ENCODE peak calls at places on chromosomes 5 and 9, in four cellular contexts. J, N, V and D are unnamed samples.

GRCh38 chr9:114958021-114958846 is 27.8 kb upstream of the TNFSF8 start:
- DNase-seq in V (no peak), J (no peak), N (no peak), D (no peak)

GRCh38 chr9:133433351-133433843 is 11.2 kb downstream of the ADAMTS13 start:
- DNase-seq in V (no peak), N (no peak), J (no peak), D (no peak)

GRCh38 chr5:167920589-167920988 is 370.9 kb upstream of the WWC1 start:
- DNase-seq in N (peak), J (no peak), V (no peak), D (no peak)

GRCh38 chr5:170327802-170328201 is 30.2 kb upstream of the LCP2 start:
- DNase-seq in J (no peak), V (no peak), N (peak), D (no peak)

GRCh38 chr5:3738909-3739308 is 143.3 kb downstream of the IRX1 start:
- DNase-seq in N (no peak), J (no peak), V (no peak), D (no peak)

GRCh38 chr9:137217276-137218211 is 4.5 kb downstream of the RNF208 start:
- DNase-seq in J (peak), V (no peak), N (peak), D (peak)

GRCh38 chr5:97004423-97005060 is 68.7 kb downstream of the LNPEP start:
- DNase-seq in V (no peak), N (peak), J (no peak), D (no peak)

GRCh38 chr5:75040973-75041372 is 11.4 kb downstream of the GCNT4 start:
- DNase-seq in V (no peak), N (no peak), J (no peak), D (no peak)

GRCh38 chr5:143011621-143012020 is 241.4 kb downstream of the ARHGAP26 start:
- DNase-seq in V (no peak), N (peak), J (no peak), D (peak)

GRCh38 chr9:138116521-138116920 is 238.9 kb downstream of the CACNA1B start:
- DNase-seq in N (no peak), V (no peak), J (no peak), D (no peak)

GRCh38 chr5:175464414-175465233 is 13.7 kb upstream of the SFXN1 start:
- DNase-seq in J (peak), N (peak), V (peak), D (peak)

GRCh38 chr5:172860520-172861443 is 26.7 kb downstream of the ERGIC1 start:
- DNase-seq in J (no peak), V (no peak), N (no peak), D (no peak)

GRCh38 chr9:33814816-33815215 is 2.1 kb upstream of the UBE2R2 start:
- DNase-seq in J (no peak), V (no peak), N (peak), D (no peak)

GRCh38 chr9:131841765-131842318 is 102.0 kb upstream of the RAPGEF1 start:
- DNase-seq in V (no peak), N (no peak), J (no peak), D (no peak)

GRCh38 chr5:65247594-65247993 is 234.1 kb downstream of the ADAMTS6 start:
- DNase-seq in J (no peak), V (no peak), N (no peak), D (no peak)

GRCh38 chr9:111179577-111179976 is 141.3 kb upstream of the LPAR1 start:
- DNase-seq in N (no peak), J (no peak), V (no peak), D (no peak)

GRCh38 chr5:173148354-173148753 is 4.0 kb downstream of the BNIP1 start:
- DNase-seq in J (no peak), N (no peak), V (no peak), D (no peak)

GRCh38 chr5:147482426-147483196 is 27.3 kb downstream of the DPYSL3 start:
- DNase-seq in V (no peak), N (peak), J (peak), D (peak)

GRCh38 chr9:20114974-20115373 is 326.1 kb upstream of the SLC24A2 start:
- DNase-seq in J (no peak), N (no peak), V (no peak), D (no peak)

GRCh38 chr5:169012471-169012870 is 288.5 kb downstream of the SLIT3 start:
- DNase-seq in J (no peak), N (no peak), V (no peak), D (peak)

GRCh38 chr5:52776116-52776515 is 11.6 kb upstream of the ITGA1 start:
- DNase-seq in J (no peak), V (no peak), N (no peak), D (no peak)

GRCh38 chr5:115432691-115433090 is 111.9 kb downstream of the FEM1C start:
- DNase-seq in J (peak), V (no peak), N (no peak), D (no peak)

GRCh38 chr5:152376871-152377270 is 28.2 kb downstream of the NMUR2 start:
- DNase-seq in J (no peak), N (no peak), V (no peak), D (no peak)

GRCh38 chr9:72665421-72665820 is 144.0 kb downstream of the TMC1 start:
- DNase-seq in V (no peak), N (no peak), J (no peak), D (peak)